ENCODE peak calls at places on chromosomes 2 and 18, in five cellular contexts. U, F, N, I and B are unnamed samples.

GRCh38 chr18:63317556-63317946 is 2.0 kb downstream of the BCL2 start:
- DNase-seq in U (no peak), F (no peak), N (no peak), I (no peak), B (no peak)

GRCh38 chr2:68284896-68285295 is 32.6 kb upstream of the PPP3R1 start:
- DNase-seq in U (no peak), F (no peak), N (no peak), I (no peak), B (no peak)

GRCh38 chr2:159138642-159139182 is 147.8 kb downstream of the WDSUB1 start:
- DNase-seq in U (no peak), F (no peak), N (no peak), I (no peak), B (no peak)

GRCh38 chr2:177917169-177917568 is 155.4 kb downstream of the PDE11A start:
- DNase-seq in U (no peak), F (no peak), N (no peak), I (no peak), B (no peak)

GRCh38 chr2:145753209-145753608 is 1233.3 kb upstream of the ZEB2 start:
- DNase-seq in U (no peak), F (no peak), N (no peak), I (no peak), B (no peak)

GRCh38 chr2:241821460-241822263 is 12.7 kb downstream of the NEU4 start:
- DNase-seq in U (no peak), F (no peak), N (no peak), I (no peak), B (no peak)

GRCh38 chr2:46091004-46091403 is 206.2 kb upstream of the EPAS1 start:
- DNase-seq in U (peak), F (no peak), N (no peak), I (no peak), B (no peak)

GRCh38 chr2:70655786-70656185 is 102.2 kb upstream of the TGFA start:
- DNase-seq in U (no peak), F (no peak), N (no peak), I (no peak), B (no peak)

GRCh38 chr2:207792244-207792785 is 22.6 kb upstream of the FZD5 start:
- DNase-seq in U (peak), F (peak), N (peak), I (no peak), B (no peak)

GRCh38 chr18:58054041-58054733 is 10.2 kb downstream of the NEDD4L start:
- DNase-seq in U (no peak), F (peak), N (no peak), I (no peak), B (no peak)

GRCh38 chr2:222677981-222678380 is 6.5 kb downstream of the MOGAT1 start:
- DNase-seq in U (no peak), F (no peak), N (no peak), I (no peak), B (no peak)

GRCh38 chr2:36356199-36356989 is 816 bp downstream of the CRIM1 start:
- DNase-seq in U (peak), F (no peak), N (no peak), I (peak), B (peak)

GRCh38 chr2:106143495-106144215 is 50.4 kb downstream of the UXS1 start:
- DNase-seq in U (no peak), F (no peak), N (no peak), I (no peak), B (no peak)

GRCh38 chr2:65070172-65070830 is 14.1 kb downstream of the CEP68 start:
- DNase-seq in U (peak), F (peak), N (no peak), I (no peak), B (no peak)

GRCh38 chr2:101699191-101699938 is 1.9 kb downstream of the MAP4K4 start:
- DNase-seq in U (no peak), F (no peak), N (no peak), I (no peak), B (no peak)

GRCh38 chr18:28768791-28769768 is 592.1 kb upstream of the CDH2 start:
- DNase-seq in U (no peak), F (no peak), N (no peak), I (no peak), B (no peak)

GRCh38 chr2:172299741-172300140 is 127.6 kb upstream of the ITGA6 start:
- DNase-seq in U (no peak), F (no peak), N (no peak), I (no peak), B (no peak)

GRCh38 chr2:10410001-10410671 is 38.0 kb downstream of the ODC1 start:
- DNase-seq in U (no peak), F (no peak), N (no peak), I (no peak), B (no peak)

GRCh38 chr2:215958231-215958630 is 55.1 kb downstream of the MREG start:
- DNase-seq in U (no peak), F (no peak), N (no peak), I (no peak), B (no peak)

GRCh38 chr2:120670371-120670770 is 65.3 kb upstream of the GLI2 start:
- DNase-seq in U (peak), F (no peak), N (no peak), I (no peak), B (no peak)

GRCh38 chr2:145595296-145595695 is 1075.4 kb upstream of the ZEB2 start:
- DNase-seq in U (no peak), F (no peak), N (no peak), I (no peak), B (no peak)

GRCh38 chr2:96642564-96643350 is at the start of gene FER1L5:
- DNase-seq in U (no peak), F (no peak), N (no peak), I (no peak), B (peak)

GRCh38 chr18:25230658-25231326 is 121.2 kb downstream of the ZNF521 start:
- DNase-seq in U (peak), F (no peak), N (no peak), I (no peak), B (no peak)

GRCh38 chr2:44178950-44179349 is 10.3 kb downstream of the PPM1B start:
- DNase-seq in U (peak), F (no peak), N (no peak), I (no peak), B (no peak)

GRCh38 chr18:79387214-79387613 is 8.5 kb upstream of the NFATC1 start:
- DNase-seq in U (no peak), F (no peak), N (no peak), I (no peak), B (no peak)

GRCh38 chr18:43794363-43794762 is 517.1 kb upstream of the SYT4 start:
- DNase-seq in U (no peak), F (no peak), N (no peak), I (no peak), B (no peak)

GRCh38 chr2:240191001-240191400 is 50.5 kb upstream of the OTOS start:
- DNase-seq in U (no peak), F (no peak), N (no peak), I (no peak), B (no peak)

GRCh38 chr2:128390991-128391630 is 72.4 kb upstream of the HS6ST1 start:
- DNase-seq in U (no peak), F (no peak), N (no peak), I (no peak), B (no peak)

GRCh38 chr2:6524678-6525367 is 340.9 kb downstream of the CMPK2 start:
- DNase-seq in U (no peak), F (no peak), N (no peak), I (no peak), B (no peak)

GRCh38 chr2:76599732-76600368 is 889.1 kb upstream of the GCFC2 start:
- DNase-seq in U (peak), F (peak), N (peak), I (peak), B (peak)

GRCh38 chr18:12839526-12840196 is 44.4 kb downstream of the PTPN2 start:
- DNase-seq in U (no peak), F (no peak), N (no peak), I (no peak), B (no peak)

GRCh38 chr2:207397917-207398655 is 131.7 kb upstream of the CREB1 start:
- DNase-seq in U (no peak), F (no peak), N (no peak), I (no peak), B (no peak)

GRCh38 chr2:227906991-227907390 is 35.6 kb downstream of the DAW1 start:
- DNase-seq in U (no peak), F (no peak), N (no peak), I (no peak), B (no peak)